ENCODE peak calls at places on chromosomes 6 and 20, in nine cellular contexts. D is neural progenitor cell; A is CD8-positive, alpha-beta memory T cell; U is fibroblast of lung; X is left lung; E is IMR-90; Y is aorta; F is tibial artery; H is sigmoid colon. C is an unnamed sample.
A peak's percentile ranks its signal among the peaks of the same experiment; 100 is the strongest.

GRCh38 chr6:6883011-6883410 is 224.8 kb upstream of the RREB1 start:
- DNase-seq in D (no peak), A (no peak), U (no peak), X (no peak), E (no peak), Y (no peak), F (no peak), H (no peak), C (no peak)

GRCh38 chr6:71393471-71393870 is 104.9 kb downstream of the OGFRL1 start:
- DNase-seq in D (no peak), A (no peak), U (no peak), X (no peak), E (peak; percentile 39), Y (no peak), F (no peak), H (no peak), C (no peak)

GRCh38 chr6:30793521-30794194 is 49.3 kb upstream of the IER3 start:
- DNase-seq in D (no peak), A (no peak), U (peak; percentile 62), X (no peak), E (peak; percentile 85), Y (no peak), F (no peak), H (no peak), C (peak; percentile 62)

GRCh38 chr20:56391037-56391436 is 978 bp downstream of the AURKA start:
- DNase-seq in D (no peak), A (no peak), U (no peak), X (no peak), E (no peak), Y (no peak), F (no peak), H (no peak), C (no peak)

GRCh38 chr6:2204272-2204671 is 41.1 kb downstream of the GMDS start:
- DNase-seq in D (no peak), A (no peak), U (no peak), X (no peak), E (no peak), Y (no peak), F (no peak), H (no peak), C (no peak)

GRCh38 chr6:154457046-154457713 is 53.3 kb downstream of the CNKSR3 start:
- DNase-seq in D (no peak), A (no peak), U (peak; percentile 90), X (no peak), E (peak; percentile 50), Y (no peak), F (no peak), H (no peak), C (no peak)

GRCh38 chr6:44254201-44254956 is 2.9 kb downstream of the SLC35B2 start:
- DNase-seq in D (no peak), A (no peak), U (no peak), X (no peak), E (no peak), Y (peak; percentile 57), F (no peak), H (no peak), C (no peak)

GRCh38 chr6:138800377-138801150 is 4.7 kb downstream of the ECT2L start:
- DNase-seq in D (no peak), A (no peak), U (no peak), X (no peak), E (no peak), Y (no peak), F (no peak), H (no peak), C (no peak)

GRCh38 chr20:35618372-35619131 is 2.9 kb downstream of the SPAG4 start:
- DNase-seq in D (peak; percentile 57), A (no peak), U (peak; percentile 23), X (no peak), E (peak; percentile 23), Y (peak; percentile 79), F (no peak), H (peak; percentile 72), C (no peak)

GRCh38 chr6:87730310-87730709 is 28.3 kb upstream of the AKIRIN2 start:
- DNase-seq in D (no peak), A (no peak), U (peak; percentile 53), X (peak; percentile 58), E (peak; percentile 63), Y (no peak), F (peak; percentile 71), H (peak; percentile 75), C (no peak)

GRCh38 chr6:112037783-112038216 is 16.1 kb upstream of the CCN6 start:
- DNase-seq in D (no peak), A (no peak), U (peak; percentile 98), X (no peak), E (peak; percentile 90), Y (peak; percentile 94), F (peak; percentile 94), H (peak; percentile 93), C (no peak)

GRCh38 chr6:56093776-56094175 is 153.6 kb downstream of the COL21A1 start:
- DNase-seq in D (no peak), A (no peak), U (no peak), X (no peak), E (no peak), Y (no peak), F (no peak), H (no peak), C (no peak)

GRCh38 chr6:53359843-53360834 is 11.4 kb upstream of the ELOVL5 start:
- DNase-seq in D (no peak), A (no peak), U (peak; percentile 45), X (no peak), E (peak; percentile 13), Y (no peak), F (no peak), H (no peak), C (peak; percentile 65)

GRCh38 chr20:50111120-50111828 is 1.7 kb downstream of the UBE2V1 start:
- DNase-seq in D (no peak), A (no peak), U (peak; percentile 76), X (no peak), E (peak; percentile 73), Y (no peak), F (no peak), H (no peak), C (no peak)

GRCh38 chr6:167471548-167471930 is 146.7 kb downstream of the TTLL2 start:
- DNase-seq in D (no peak), A (no peak), U (no peak), X (no peak), E (no peak), Y (no peak), F (no peak), H (no peak), C (no peak)

GRCh38 chr6:39550191-39550590 is 175.0 kb downstream of the KIF6 start:
- DNase-seq in D (no peak), A (no peak), U (no peak), X (no peak), E (no peak), Y (no peak), F (no peak), H (no peak), C (no peak)

GRCh38 chr20:41895633-41896032 is 277.5 kb upstream of the CHD6 start:
- DNase-seq in D (no peak), A (no peak), U (no peak), X (no peak), E (no peak), Y (no peak), F (no peak), H (no peak), C (no peak)

GRCh38 chr6:119090256-119090655 is 11.8 kb upstream of the FAM184A start:
- DNase-seq in D (peak; percentile 55), A (no peak), U (peak; percentile 7), X (no peak), E (no peak), Y (no peak), F (no peak), H (no peak), C (no peak)

DNA sequence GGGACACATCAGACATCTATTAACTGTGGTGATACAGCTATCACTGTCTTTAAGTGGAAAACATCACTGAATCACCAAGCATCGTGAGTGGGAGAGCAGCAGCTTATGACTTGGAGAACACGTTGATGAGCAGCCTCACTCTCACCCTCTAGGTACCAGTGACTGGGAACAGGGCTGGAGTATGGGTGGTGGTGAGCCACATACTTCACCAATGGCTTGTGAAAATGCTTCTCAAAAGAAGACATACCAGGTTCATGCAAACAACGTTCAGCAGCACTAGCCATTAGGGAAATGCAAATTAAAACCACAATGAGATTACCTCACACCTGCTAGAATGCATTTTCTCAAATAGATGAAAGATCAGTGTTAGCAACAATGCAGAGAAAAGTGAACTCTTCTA is 25.3 kb downstream of the SNX5 start:
- DNase-seq in D (no peak), A (no peak), U (no peak), X (no peak), E (no peak), Y (no peak), F (no peak), H (no peak), C (no peak)
- H3K4me1 ChIP-seq in D (peaks cover 12% of the 10 kb centered on the region), A (peaks cover 7% of the 10 kb centered on the region), U (peaks cover 2% of the 10 kb centered on the region), X (peaks cover 7% of the 10 kb centered on the region), E (peaks cover 6% of the 10 kb centered on the region), Y (no peaks in the 10 kb centered on the region), F (peaks cover 8% of the 10 kb centered on the region), H (peaks cover 9% of the 10 kb centered on the region), C (peaks cover 13% of the 10 kb centered on the region)

DNA sequence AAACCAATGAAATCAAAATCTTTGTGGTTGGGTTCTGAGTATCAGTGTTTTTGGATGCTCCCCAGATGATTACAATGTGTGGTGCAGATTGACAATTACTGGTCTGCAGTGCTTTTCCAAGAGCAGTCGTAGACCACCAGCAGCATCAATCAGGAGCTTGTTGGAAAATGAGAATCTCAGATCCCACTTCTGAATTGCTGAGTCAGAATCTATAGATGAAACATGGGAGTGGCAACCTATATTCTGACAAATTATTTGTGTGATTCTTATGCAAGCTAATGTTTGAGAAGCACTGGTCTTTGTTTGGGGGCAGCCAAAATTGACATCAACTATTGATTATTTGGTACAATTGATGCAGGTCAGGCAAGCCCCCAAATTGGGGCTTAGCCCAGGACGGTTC is 539.9 kb upstream of the BTBD3 start:
- DNase-seq in D (no peak), A (no peak), U (no peak), X (no peak), E (no peak), Y (no peak), F (no peak), H (no peak), C (no peak)
- H3K27ac ChIP-seq in D (no peak overlapping the region), A (no peak overlapping the region), U (no peak overlapping the region), X (no peak overlapping the region), E (no peak overlapping the region), Y (no peak overlapping the region), F (no peak overlapping the region), H (no peak overlapping the region), C (no peak overlapping the region)

DNA sequence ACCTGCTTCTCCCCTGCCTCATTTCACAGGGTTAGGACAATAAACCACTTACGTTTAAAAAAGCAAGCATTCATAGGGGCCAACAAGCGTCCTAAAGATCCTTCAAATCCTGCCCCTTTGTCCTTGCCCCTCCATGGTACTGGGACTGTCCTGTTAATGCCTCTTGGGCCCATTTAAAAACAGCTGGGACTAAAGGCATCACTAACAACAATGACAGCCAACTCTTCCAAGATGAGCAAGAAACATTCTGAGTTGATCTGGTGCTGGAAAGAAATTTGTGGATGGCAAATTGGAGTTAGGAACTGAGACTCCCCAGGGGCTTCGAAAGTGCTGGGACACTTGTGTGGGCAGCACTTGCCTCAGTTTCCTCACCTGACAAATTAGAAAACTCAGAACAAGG is 93.4 kb downstream of the ZMYND8 start:
- DNase-seq in D (no peak), A (no peak), U (no peak), X (no peak), E (no peak), Y (no peak), F (no peak), H (no peak), C (no peak)
- H3K36me3 ChIP-seq in D (peaks cover 7% of the 10 kb centered on the region), A (peaks cover 51% of the 10 kb centered on the region), U (peaks cover 6% of the 10 kb centered on the region), X (no peaks in the 10 kb centered on the region), E (peaks cover 35% of the 10 kb centered on the region), Y (no peaks in the 10 kb centered on the region), F (peaks cover 20% of the 10 kb centered on the region), H (peaks cover 15% of the 10 kb centered on the region), C (peaks cover 20% of the 10 kb centered on the region)

DNA sequence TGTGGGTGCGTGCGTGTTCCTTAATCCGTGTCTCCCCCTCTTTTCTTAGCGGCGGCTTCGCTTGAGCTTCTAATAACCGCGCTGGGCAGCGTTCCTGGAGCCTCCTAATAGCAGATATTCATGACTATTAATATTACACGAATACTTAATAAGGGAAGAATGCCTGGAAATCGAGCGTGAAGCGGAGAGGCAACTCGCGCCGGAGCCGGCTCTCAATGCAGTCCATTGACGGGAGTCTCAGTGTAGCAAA is 3.0 kb downstream of the TFAP2A start:
- DNase-seq in D (no peak), A (no peak), U (peak; percentile 38), X (no peak), E (no peak), Y (no peak), F (no peak), H (no peak), C (no peak)
- H3K4me1 ChIP-seq in D (peaks cover 49% of the 10 kb centered on the region), A (peaks cover 27% of the 10 kb centered on the region), U (no peaks in the 10 kb centered on the region), X (peaks cover 18% of the 10 kb centered on the region), E (no peaks in the 10 kb centered on the region), Y (no peaks in the 10 kb centered on the region), F (peaks cover 43% of the 10 kb centered on the region), H (peaks cover 41% of the 10 kb centered on the region), C (peaks cover 36% of the 10 kb centered on the region)

C was measured in CD4-positive, alpha-beta memory T cell.